ENCODE peak calls at places on chromosomes 7 and 10, in four cellular contexts. One of them, this sample, is unnamed.

GRCh38 chr7:44059219-44060090 is 5.9 kb downstream of the PGAM2 start:
- DNase-seq in fibroblast of the aortic adventitia: no peak
- DNase-seq in cardiac fibroblast: no peak
- DNase-seq in AG04450: no peak
- DNase-seq in this sample: no peak

GRCh38 chr7:46819819-46820218 is 762.1 kb downstream of the TNS3 start:
- DNase-seq in fibroblast of the aortic adventitia: no peak
- DNase-seq in cardiac fibroblast: no peak
- DNase-seq in AG04450: no peak
- DNase-seq in this sample: no peak

GRCh38 chr7:13998866-13999265 is 9.4 kb upstream of the ETV1 start:
- DNase-seq in fibroblast of the aortic adventitia: no peak
- DNase-seq in cardiac fibroblast: no peak
- DNase-seq in AG04450: no peak
- DNase-seq in this sample: no peak

GRCh38 chr7:89661876-89662275 is 492.4 kb upstream of the STEAP1 start:
- DNase-seq in fibroblast of the aortic adventitia: no peak
- DNase-seq in cardiac fibroblast: no peak
- DNase-seq in AG04450: no peak
- DNase-seq in this sample: no peak

GRCh38 chr7:79282051-79282694 is 171.3 kb downstream of the MAGI2 start:
- DNase-seq in fibroblast of the aortic adventitia: peak; percentile 84
- DNase-seq in cardiac fibroblast: peak; percentile 87
- DNase-seq in AG04450: peak; percentile 39
- DNase-seq in this sample: no peak

GRCh38 chr10:117175901-117176534 is 21.3 kb upstream of the KCNK18 start:
- DNase-seq in fibroblast of the aortic adventitia: peak; percentile 80
- DNase-seq in cardiac fibroblast: peak; percentile 81
- DNase-seq in AG04450: peak; percentile 55
- DNase-seq in this sample: peak; percentile 89

GRCh38 chr10:60480865-60481563 is 91.3 kb upstream of the ANK3 start:
- DNase-seq in fibroblast of the aortic adventitia: peak; percentile 96
- DNase-seq in cardiac fibroblast: peak; percentile 89
- DNase-seq in AG04450: peak; percentile 42
- DNase-seq in this sample: no peak

GRCh38 chr7:140165422-140165821 is 11.4 kb downstream of the KDM7A start:
- DNase-seq in fibroblast of the aortic adventitia: peak; percentile 85
- DNase-seq in cardiac fibroblast: peak; percentile 85
- DNase-seq in AG04450: peak; percentile 46
- DNase-seq in this sample: no peak

GRCh38 chr10:69318997-69319727 is 40.9 kb downstream of the HK1 start:
- DNase-seq in fibroblast of the aortic adventitia: peak; percentile 60
- DNase-seq in cardiac fibroblast: peak; percentile 77
- DNase-seq in AG04450: no peak
- DNase-seq in this sample: peak; percentile 42

GRCh38 chr10:103757531-103758293 is 97.7 kb downstream of the SH3PXD2A start:
- DNase-seq in fibroblast of the aortic adventitia: peak; percentile 39
- DNase-seq in cardiac fibroblast: peak; percentile 78
- DNase-seq in AG04450: peak; percentile 63
- DNase-seq in this sample: no peak

GRCh38 chr7:129144834-129145668 is 544 bp downstream of the TSPAN33 start:
- DNase-seq in fibroblast of the aortic adventitia: no peak
- DNase-seq in cardiac fibroblast: no peak
- DNase-seq in AG04450: no peak
- DNase-seq in this sample: no peak
- TF ChIP-seq CTCF in fibroblast of the aortic adventitia: no peak
- TF ChIP-seq CTCF in cardiac fibroblast: no peak
- TF ChIP-seq CTCF in AG04450: peak; percentile 22
- TF ChIP-seq CTCF in this sample: no peak

GRCh38 chr7:151271699-151272355 is 23.3 kb upstream of the SMARCD3 start:
- DNase-seq in fibroblast of the aortic adventitia: peak; percentile 70
- DNase-seq in cardiac fibroblast: peak; percentile 73
- DNase-seq in AG04450: no peak
- DNase-seq in this sample: no peak
- TF ChIP-seq CTCF in fibroblast of the aortic adventitia: no peak
- TF ChIP-seq CTCF in cardiac fibroblast: no peak
- TF ChIP-seq CTCF in AG04450: no peak
- TF ChIP-seq CTCF in this sample: no peak

GRCh38 chr10:11602919-11603523 is 8.4 kb downstream of the USP6NL start:
- DNase-seq in fibroblast of the aortic adventitia: no peak
- DNase-seq in cardiac fibroblast: peak; percentile 12
- DNase-seq in AG04450: no peak
- DNase-seq in this sample: no peak

GRCh38 chr10:11600280-11600679 is 11.2 kb downstream of the USP6NL start:
- DNase-seq in fibroblast of the aortic adventitia: no peak
- DNase-seq in cardiac fibroblast: no peak
- DNase-seq in AG04450: no peak
- DNase-seq in this sample: no peak

GRCh38 chr10:11603741-11604140 is 7.7 kb downstream of the USP6NL start:
- DNase-seq in fibroblast of the aortic adventitia: no peak
- DNase-seq in cardiac fibroblast: no peak
- DNase-seq in AG04450: no peak
- DNase-seq in this sample: no peak

GRCh38 chr10:11601670-11602069 is 9.8 kb downstream of the USP6NL start:
- DNase-seq in fibroblast of the aortic adventitia: no peak
- DNase-seq in cardiac fibroblast: no peak
- DNase-seq in AG04450: no peak
- DNase-seq in this sample: no peak

DNA sequence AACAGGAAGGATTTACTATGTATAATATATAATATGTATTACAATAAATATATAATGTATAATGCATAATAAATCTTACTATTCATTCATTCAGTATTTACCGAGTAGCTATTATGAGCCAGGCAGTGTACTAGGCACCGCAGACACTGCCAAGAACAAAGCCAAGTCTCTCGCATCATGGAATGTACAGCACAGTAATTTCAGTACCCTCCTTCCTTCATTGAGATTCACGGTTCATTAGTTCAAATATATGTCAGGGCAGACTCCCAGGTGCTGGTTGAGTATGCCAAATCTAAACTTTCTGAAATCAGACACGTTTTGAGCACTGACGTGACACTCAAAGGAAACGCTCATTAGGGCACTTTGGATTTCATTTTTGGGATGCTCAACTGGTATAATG is 9.1 kb downstream of the USP6NL start:
- DNase-seq in fibroblast of the aortic adventitia: no peak
- DNase-seq in cardiac fibroblast: no peak
- DNase-seq in AG04450: no peak
- DNase-seq in this sample: no peak
- TF ChIP-seq CTCF in fibroblast of the aortic adventitia: no peak
- TF ChIP-seq CTCF in cardiac fibroblast: no peak
- TF ChIP-seq CTCF in AG04450: no peak
- TF ChIP-seq CTCF in this sample: no peak

GRCh38 chr7:132656846-132657776 is 80.8 kb upstream of the PLXNA4 start:
- DNase-seq in fibroblast of the aortic adventitia: peak; percentile 9
- DNase-seq in cardiac fibroblast: peak; percentile 18
- DNase-seq in AG04450: no peak
- DNase-seq in this sample: peak; percentile 41
- TF ChIP-seq CTCF in fibroblast of the aortic adventitia: peak; percentile 53
- TF ChIP-seq CTCF in cardiac fibroblast: peak; percentile 54
- TF ChIP-seq CTCF in AG04450: peak; percentile 43
- TF ChIP-seq CTCF in this sample: peak; percentile 66

GRCh38 chr7:36224916-36225858 is 72.1 kb downstream of the EEPD1 start:
- DNase-seq in fibroblast of the aortic adventitia: peak; percentile 25
- DNase-seq in cardiac fibroblast: no peak
- DNase-seq in AG04450: no peak
- DNase-seq in this sample: no peak
- TF ChIP-seq CTCF in fibroblast of the aortic adventitia: no peak
- TF ChIP-seq CTCF in cardiac fibroblast: no peak
- TF ChIP-seq CTCF in AG04450: peak; percentile 9
- TF ChIP-seq CTCF in this sample: no peak

GRCh38 chr7:52261052-52261451 is 774.4 kb upstream of the POM121L12 start:
- DNase-seq in fibroblast of the aortic adventitia: no peak
- DNase-seq in cardiac fibroblast: no peak
- DNase-seq in AG04450: no peak
- DNase-seq in this sample: no peak

GRCh38 chr7:52257890-52258289 is 777.5 kb upstream of the POM121L12 start:
- DNase-seq in fibroblast of the aortic adventitia: no peak
- DNase-seq in cardiac fibroblast: no peak
- DNase-seq in AG04450: no peak
- DNase-seq in this sample: no peak

GRCh38 chr7:52254396-52255025 is 780.9 kb upstream of the POM121L12 start:
- DNase-seq in fibroblast of the aortic adventitia: no peak
- DNase-seq in cardiac fibroblast: no peak
- DNase-seq in AG04450: no peak
- DNase-seq in this sample: no peak

GRCh38 chr7:52260046-52260665 is 775.3 kb upstream of the POM121L12 start:
- DNase-seq in fibroblast of the aortic adventitia: no peak
- DNase-seq in cardiac fibroblast: no peak
- DNase-seq in AG04450: no peak
- DNase-seq in this sample: no peak
- TF ChIP-seq CTCF in fibroblast of the aortic adventitia: no peak
- TF ChIP-seq CTCF in cardiac fibroblast: no peak
- TF ChIP-seq CTCF in AG04450: no peak
- TF ChIP-seq CTCF in this sample: no peak

GRCh38 chr10:50603151-50603850 is 20.5 kb downstream of the SGMS1 start:
- DNase-seq in fibroblast of the aortic adventitia: no peak
- DNase-seq in cardiac fibroblast: no peak
- DNase-seq in AG04450: no peak
- DNase-seq in this sample: no peak

GRCh38 chr10:50605280-50606270 is 18.2 kb downstream of the SGMS1 start:
- DNase-seq in fibroblast of the aortic adventitia: peak; percentile 100
- DNase-seq in cardiac fibroblast: peak; percentile 93
- DNase-seq in AG04450: peak; percentile 90
- DNase-seq in this sample: no peak

GRCh38 chr10:50601974-50602373 is 21.8 kb downstream of the SGMS1 start:
- DNase-seq in fibroblast of the aortic adventitia: no peak
- DNase-seq in cardiac fibroblast: no peak
- DNase-seq in AG04450: no peak
- DNase-seq in this sample: no peak

GRCh38 chr10:50604823-50605222 is 18.9 kb downstream of the SGMS1 start:
- DNase-seq in fibroblast of the aortic adventitia: peak; percentile 72
- DNase-seq in cardiac fibroblast: peak; percentile 46
- DNase-seq in AG04450: no peak
- DNase-seq in this sample: no peak

DNA sequence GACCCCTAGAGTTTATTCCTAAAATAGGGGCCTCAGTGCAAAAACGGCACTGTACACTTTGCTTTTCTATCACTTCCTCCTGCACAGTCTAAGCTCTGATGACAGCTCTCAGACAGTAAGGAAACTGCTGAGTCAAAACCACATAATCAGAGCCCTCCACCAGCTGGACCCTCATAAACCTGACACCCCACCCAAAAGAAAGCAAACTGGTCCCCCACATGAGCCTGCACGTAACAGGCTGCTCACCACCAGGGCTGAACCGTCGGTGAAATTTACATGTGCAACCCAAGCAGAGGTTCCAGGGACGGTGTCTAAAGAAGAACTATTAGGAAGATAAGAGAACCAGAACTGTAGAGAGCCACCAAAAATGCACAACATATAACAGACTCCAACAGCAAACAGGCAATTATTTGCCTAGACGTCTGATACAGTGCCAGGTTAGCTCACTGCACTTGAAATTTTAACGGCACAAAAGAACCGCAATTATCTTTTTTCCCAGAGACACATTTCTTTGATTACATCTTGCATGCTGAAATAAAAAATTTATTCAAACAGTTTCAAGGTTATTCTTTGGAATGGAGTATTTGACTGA is 19.6 kb downstream of the SGMS1 start:
- DNase-seq in fibroblast of the aortic adventitia: peak; percentile 78
- DNase-seq in cardiac fibroblast: no peak
- DNase-seq in AG04450: no peak
- DNase-seq in this sample: no peak
- TF ChIP-seq CTCF in fibroblast of the aortic adventitia: no peak
- TF ChIP-seq CTCF in cardiac fibroblast: no peak
- TF ChIP-seq CTCF in AG04450: no peak
- TF ChIP-seq CTCF in this sample: no peak

This sample was measured in glutamatergic neuron.